ENCODE peak calls at places on chromosomes 4 and X, in five cellular contexts. J, N, C, T and V are unnamed samples.

GRCh38 chrX:108453841-108454240 is 14.2 kb downstream of the COL4A5 start:
- DNase-seq in J (no peak), N (no peak), C (no peak), T (no peak), V (no peak)

GRCh38 chr4:120481711-120482110 is 415.1 kb upstream of the MAD2L1 start:
- DNase-seq in J (no peak), N (no peak), C (no peak), T (peak), V (peak)

GRCh38 chr4:104494822-104495559 is at the start of gene CXXC4:
- DNase-seq in J (peak), N (peak), C (peak), T (peak), V (no peak)

GRCh38 chrX:74246524-74246923 is 57.5 kb upstream of the ZCCHC13 start:
- DNase-seq in J (no peak), N (peak), C (no peak), T (peak), V (no peak)

GRCh38 chr4:21948347-21949072 is at the start of gene KCNIP4:
- DNase-seq in J (no peak), N (peak), C (peak), T (peak), V (no peak)

GRCh38 chr4:19993222-19993621 is 258.5 kb upstream of the SLIT2 start:
- DNase-seq in J (no peak), N (peak), C (no peak), T (peak), V (peak)

GRCh38 chrX:128518508-128518907 is 466.3 kb upstream of the ACTRT1 start:
- DNase-seq in J (no peak), N (peak), C (no peak), T (peak), V (no peak)

GRCh38 chr4:102758241-102758871 is 2.4 kb downstream of the MANBA start:
- DNase-seq in J (no peak), N (no peak), C (no peak), T (no peak), V (no peak)

GRCh38 chr4:7754565-7755262 is 184.9 kb downstream of the AFAP1 start:
- DNase-seq in J (no peak), N (no peak), C (no peak), T (no peak), V (no peak)

GRCh38 chr4:184911310-184911709 is 85.5 kb upstream of the ACSL1 start:
- DNase-seq in J (no peak), N (peak), C (peak), T (no peak), V (no peak)

GRCh38 chr4:182645511-182645910 is 271.7 kb downstream of the DCTD start:
- DNase-seq in J (no peak), N (no peak), C (no peak), T (no peak), V (no peak)

GRCh38 chr4:137946423-137946822 is 295.7 kb downstream of the SLC7A11 start:
- DNase-seq in J (no peak), N (peak), C (no peak), T (peak), V (no peak)

GRCh38 chr4:118905546-118905945 is 16.9 kb downstream of the SYNPO2 start:
- DNase-seq in J (no peak), N (peak), C (peak), T (peak), V (no peak)

GRCh38 chr4:118915468-118915867 is 26.8 kb downstream of the SYNPO2 start:
- DNase-seq in J (no peak), N (no peak), C (no peak), T (no peak), V (no peak)

GRCh38 chr4:118909173-118909956 is 20.7 kb downstream of the SYNPO2 start:
- DNase-seq in J (no peak), N (no peak), C (no peak), T (no peak), V (no peak)

GRCh38 chr4:118910221-118910620 is 21.6 kb downstream of the SYNPO2 start:
- DNase-seq in J (no peak), N (no peak), C (no peak), T (no peak), V (no peak)

DNA sequence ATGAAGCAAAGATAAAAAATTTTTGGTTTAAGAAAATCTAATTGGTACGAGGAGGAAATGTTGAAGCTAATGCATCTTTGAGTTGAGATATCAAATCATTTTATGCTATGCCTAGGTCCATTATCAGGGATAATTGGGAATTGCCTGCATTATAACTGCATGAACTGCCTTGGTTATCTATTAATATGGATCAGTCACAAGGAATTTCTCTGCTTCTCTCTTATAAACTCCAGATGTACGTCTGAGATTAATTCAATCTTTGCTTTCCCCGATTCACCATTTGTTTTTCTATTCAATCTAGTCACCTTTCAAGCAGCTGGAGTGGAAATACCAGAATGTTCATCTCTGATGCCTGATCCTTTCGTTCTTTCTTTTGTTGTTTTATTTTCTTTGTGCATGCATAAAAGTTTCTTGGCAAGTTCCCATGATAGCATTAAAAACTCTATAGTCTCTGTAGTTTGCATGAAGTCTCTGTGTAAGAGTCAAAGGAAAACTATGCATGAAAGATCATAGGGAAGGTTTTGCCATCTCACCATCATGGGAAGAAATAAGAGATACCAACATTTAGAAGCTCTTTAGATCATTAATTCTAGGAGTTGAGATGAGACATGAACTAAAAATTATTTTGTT is 22.6 kb downstream of the SYNPO2 start:
- DNase-seq in J (no peak), N (peak), C (peak), T (peak), V (peak)
- H3K4me3 ChIP-seq in J (no peak), N (no peak), C (peak), T (peak), V (no peak)

DNA sequence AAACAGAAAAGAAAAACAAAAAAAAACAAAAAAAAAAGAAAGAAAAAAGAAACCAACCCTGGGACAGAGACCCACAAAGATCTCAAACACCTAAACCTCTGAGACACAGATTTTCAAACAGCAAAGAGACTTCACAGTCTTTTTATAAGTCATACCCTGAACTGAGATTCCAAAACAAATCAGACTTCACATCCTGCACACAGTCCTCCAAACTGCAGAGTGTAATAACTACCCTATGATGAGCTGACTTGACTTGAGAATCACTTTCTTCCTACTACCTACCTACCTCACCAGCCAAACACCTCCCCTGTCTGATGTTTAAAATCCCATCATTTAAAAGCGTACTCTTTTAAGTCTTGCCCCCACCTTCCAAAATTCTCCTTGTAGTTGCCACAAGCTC is 25.2 kb upstream of the GLOD5 start:
- DNase-seq in J (no peak), N (no peak), C (no peak), T (no peak), V (no peak)
- H3K4me3 ChIP-seq in J (no peak), N (peak), C (no peak), T (peak), V (peak)

DNA sequence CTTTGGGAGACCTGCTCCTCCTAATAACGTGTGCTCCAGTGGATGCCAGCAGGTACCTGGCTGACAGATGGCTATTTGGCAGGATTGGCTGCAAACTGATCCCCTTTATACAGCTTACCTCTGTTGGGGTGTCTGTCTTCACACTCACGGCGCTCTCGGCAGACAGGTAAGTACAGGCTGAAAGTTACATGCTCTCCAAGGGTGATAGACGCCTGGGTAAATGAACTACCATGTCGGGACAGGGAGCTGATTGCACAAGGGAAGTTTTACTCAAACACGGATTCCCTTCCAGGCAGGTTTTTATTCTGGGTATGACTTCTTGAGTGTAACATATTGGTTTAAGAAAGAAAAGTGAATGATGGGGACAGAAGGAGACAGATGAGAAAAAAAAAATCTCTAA is 836 bp downstream of the GRPR start:
- DNase-seq in J (no peak), N (no peak), C (no peak), T (no peak), V (no peak)
- H3K4me3 ChIP-seq in J (no peak), N (no peak), C (no peak), T (no peak), V (no peak)

DNA sequence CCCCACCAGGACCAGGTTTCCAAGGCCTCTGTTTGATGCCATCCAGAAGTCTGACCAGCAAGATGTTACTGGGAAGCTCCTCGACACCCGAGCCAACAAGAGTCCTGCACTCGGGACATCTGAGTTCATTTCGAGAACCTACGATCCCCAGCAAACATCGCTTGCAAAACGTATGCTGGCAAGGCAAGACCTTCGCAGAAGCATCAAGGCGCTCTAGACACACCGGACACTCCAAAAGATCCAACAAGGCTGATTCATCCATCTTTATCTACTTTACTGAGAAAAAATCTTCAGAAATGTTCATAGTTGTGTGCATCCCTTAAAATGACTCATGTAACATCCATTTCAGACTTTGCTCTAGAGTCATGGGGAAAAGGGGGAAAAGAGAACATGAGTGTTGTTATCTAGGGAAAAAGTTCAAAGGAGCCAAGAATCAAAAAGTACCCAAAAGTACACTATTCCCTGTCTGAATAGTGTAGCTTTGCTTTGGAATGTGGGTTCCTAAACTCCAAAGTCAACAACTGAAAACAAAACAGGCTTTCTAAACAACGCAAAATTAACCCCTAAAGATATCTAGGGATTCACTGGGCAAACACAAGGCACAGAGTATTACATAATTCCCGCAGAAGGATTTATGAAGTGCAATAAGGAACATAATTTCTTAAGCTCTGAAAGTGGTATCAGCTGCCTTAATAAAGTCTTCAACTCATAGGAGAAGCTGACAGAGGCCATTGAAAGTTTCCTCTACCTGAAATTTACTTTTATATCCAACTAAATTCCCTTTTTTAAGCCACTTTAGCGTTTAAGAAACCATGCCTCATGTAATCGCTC is 1.6 kb downstream of the SH3RF1 start:
- DNase-seq in J (peak), N (peak), C (peak), T (peak), V (peak)
- H3K4me3 ChIP-seq in J (peak), N (peak), C (peak), T (peak), V (peak)

GRCh38 chrX:65697173-65697572 is 29.7 kb downstream of the MSN start:
- DNase-seq in J (no peak), N (peak), C (peak), T (peak), V (no peak)
- H3K4me3 ChIP-seq in J (no peak), N (no peak), C (no peak), T (no peak), V (no peak)